ENCODE peak calls at places on chromosomes 13 and 19, in five cellular contexts. A is endothelial cell of umbilical vein, C is neural progenitor cell, W is H9, D is mesendoderm. L is an unnamed sample.

GRCh38 chr19:5309438-5310204 is 31.0 kb downstream of the PTPRS start:
- DNase-seq in A (no peak), W (peak), C (no peak), D (peak), L (no peak)

GRCh38 chr13:65656740-65657329 is 1573.3 kb downstream of the PCDH9 start:
- DNase-seq in C (no peak), D (no peak), A (peak), W (no peak), L (peak)

GRCh38 chr13:48318714-48319457 is 15.3 kb downstream of the RB1 start:
- DNase-seq in D (no peak), C (no peak), W (no peak), A (no peak), L (no peak)

GRCh38 chr19:47729799-47730520 is 15.4 kb upstream of the NOP53 start:
- DNase-seq in C (peak), D (peak), A (peak), W (peak), L (no peak)

GRCh38 chr19:44050740-44051653 is 839 bp upstream of the ZNF223 start:
- DNase-seq in D (no peak), W (peak), C (no peak), A (no peak), L (no peak)

GRCh38 chr19:16078311-16078758 is 2.0 kb downstream of the TPM4 start:
- DNase-seq in A (no peak), W (no peak), C (peak), D (peak), L (peak)

GRCh38 chr19:46487802-46488445 is 7.7 kb downstream of the PNMA8B start:
- DNase-seq in A (peak), W (peak), C (peak), D (peak), L (no peak)

GRCh38 chr13:46160474-46161066 is 21.4 kb downstream of the LCP1 start:
- DNase-seq in A (peak), C (peak), W (no peak), D (peak), L (peak)

GRCh38 chr19:33054623-33055022 is 10.1 kb downstream of the RHPN2 start:
- DNase-seq in A (no peak), C (no peak), D (no peak), W (no peak), L (no peak)

GRCh38 chr13:48653074-48654054 is at the start of gene CYSLTR2:
- DNase-seq in A (peak), W (no peak), C (peak), D (peak), L (peak)

GRCh38 chr13:20825476-20825875 is 51.7 kb upstream of the EEF1AKMT1 start:
- DNase-seq in D (no peak), W (no peak), A (peak), C (no peak), L (peak)

GRCh38 chr13:74035881-74036280 is 98.3 kb downstream of the KLF12 start:
- DNase-seq in A (no peak), W (no peak), C (no peak), D (peak), L (no peak)

GRCh38 chr13:110597041-110597689 is 18.2 kb upstream of the NAXD start:
- DNase-seq in A (no peak), W (no peak), C (no peak), D (no peak), L (no peak)

GRCh38 chr13:106568225-106569003 is 477 bp upstream of the ARGLU1 start:
- DNase-seq in D (no peak), C (no peak), W (no peak), A (no peak), L (no peak)

GRCh38 chr13:96089749-96090239 is at the start of gene HS6ST3:
- DNase-seq in C (peak), A (peak), W (peak), D (peak), L (no peak)

GRCh38 chr13:96090240-96091101 is 564 bp downstream of the HS6ST3 start:
- DNase-seq in W (peak), C (peak), D (peak), A (peak), L (no peak)

GRCh38 chr13:96091164-96091931 is 1.4 kb downstream of the HS6ST3 start:
- DNase-seq in C (peak), W (peak), A (peak), D (peak), L (no peak)

GRCh38 chr13:96093296-96094006 is 3.5 kb downstream of the HS6ST3 start:
- DNase-seq in C (no peak), A (peak), D (no peak), W (no peak), L (no peak)

GRCh38 chr13:96091932-96092253 is 2.0 kb downstream of the HS6ST3 start:
- DNase-seq in W (no peak), A (no peak), C (no peak), D (peak), L (no peak)
- H3K4me2 ChIP-seq in W (peak), A (no peak), C (peak), D (no peak), L (peak)

GRCh38 chr19:1003283-1003682 is 3.1 kb downstream of the GRIN3B start:
- DNase-seq in W (no peak), A (no peak), D (no peak), C (no peak), L (no peak)

GRCh38 chr19:1002600-1002999 is 2.4 kb downstream of the GRIN3B start:
- DNase-seq in D (no peak), W (no peak), C (no peak), A (no peak), L (no peak)

GRCh38 chr19:1000095-1000494 is at the start of gene GRIN3B:
- DNase-seq in W (peak), A (peak), C (peak), D (peak), L (no peak)

GRCh38 chr19:1000591-1001537 is 645 bp downstream of the GRIN3B start:
- DNase-seq in D (no peak), W (no peak), C (peak), A (no peak), L (no peak)

GRCh38 chr19:1001538-1002166 is 1.4 kb downstream of the GRIN3B start:
- DNase-seq in A (peak), W (peak), C (peak), D (peak), L (no peak)
- H3K9ac ChIP-seq in A (no peak), W (no peak), C (no peak), D (no peak), L (no peak)

GRCh38 chr19:38676023-38676877 is 28.8 kb downstream of the ACTN4 start:
- DNase-seq in A (peak), W (no peak), C (no peak), D (no peak), L (peak)

GRCh38 chr19:38674388-38675133 is 27.1 kb downstream of the ACTN4 start:
- DNase-seq in D (peak), W (no peak), A (no peak), C (no peak), L (peak)

GRCh38 chr19:38676878-38677646 is 29.6 kb downstream of the ACTN4 start:
- DNase-seq in W (no peak), C (no peak), D (no peak), A (no peak), L (no peak)

GRCh38 chr19:38673030-38673429 is 25.6 kb downstream of the ACTN4 start:
- DNase-seq in D (no peak), W (no peak), C (no peak), A (no peak), L (no peak)

DNA sequence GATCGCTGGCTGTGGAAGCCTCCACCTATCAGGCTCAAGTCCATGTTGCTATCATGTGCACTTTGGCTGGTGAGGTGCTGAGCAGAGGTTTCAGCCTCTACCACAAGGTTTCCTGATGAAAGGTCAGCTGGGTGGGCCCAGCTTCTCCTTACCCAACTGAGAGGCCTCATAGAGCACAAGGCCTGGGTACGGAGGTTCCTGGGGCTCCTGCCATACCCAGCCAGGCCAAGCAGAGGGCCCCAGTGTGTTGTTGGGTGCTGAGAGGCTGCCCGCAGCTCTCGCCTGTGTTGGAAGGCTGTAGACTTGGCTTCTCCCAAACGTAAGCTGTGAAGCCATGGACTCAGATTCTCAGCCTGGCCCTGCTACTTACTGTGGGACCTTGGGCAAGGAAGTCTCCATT is 28.2 kb downstream of the ACTN4 start:
- DNase-seq in A (no peak), W (no peak), D (no peak), C (no peak), L (no peak)
- H3K4me2 ChIP-seq in A (no peak), W (no peak), D (no peak), C (no peak), L (peak)

GRCh38 chr13:36552334-36552733 is 120.0 kb downstream of the CCNA1 start:
- DNase-seq in W (no peak), D (no peak), A (no peak), C (no peak), L (no peak)

GRCh38 chr13:36549126-36549702 is 116.9 kb downstream of the CCNA1 start:
- DNase-seq in C (no peak), D (no peak), W (no peak), A (no peak), L (no peak)

GRCh38 chr13:36551445-36551844 is 119.2 kb downstream of the CCNA1 start:
- DNase-seq in D (no peak), W (no peak), C (no peak), A (no peak), L (no peak)

GRCh38 chr13:36549771-36550170 is 117.5 kb downstream of the CCNA1 start:
- DNase-seq in D (no peak), W (no peak), C (peak), A (no peak), L (no peak)

DNA sequence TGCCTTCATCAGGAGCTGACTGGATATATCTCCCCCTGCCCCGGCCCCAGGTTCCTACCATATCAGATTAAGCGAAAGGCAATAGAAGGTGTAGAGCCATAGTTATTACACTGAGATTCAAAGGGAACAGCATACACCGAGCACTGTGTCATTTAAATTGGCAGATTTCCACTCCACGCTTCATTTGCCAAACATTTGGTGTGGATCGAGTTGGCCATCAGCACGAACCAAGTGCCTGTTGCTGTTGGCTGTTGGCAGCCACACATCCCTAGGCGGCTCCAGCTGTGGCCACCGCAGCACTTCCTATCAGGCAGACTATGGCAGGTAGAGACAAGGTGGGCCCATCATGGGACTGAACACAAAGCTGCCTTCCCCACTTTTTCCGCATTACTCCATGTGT is 115.8 kb downstream of the CCNA1 start:
- DNase-seq in A (no peak), C (no peak), W (no peak), D (no peak), L (no peak)
- H3K9ac ChIP-seq in A (no peak), C (no peak), W (no peak), D (no peak), L (no peak)

DNA sequence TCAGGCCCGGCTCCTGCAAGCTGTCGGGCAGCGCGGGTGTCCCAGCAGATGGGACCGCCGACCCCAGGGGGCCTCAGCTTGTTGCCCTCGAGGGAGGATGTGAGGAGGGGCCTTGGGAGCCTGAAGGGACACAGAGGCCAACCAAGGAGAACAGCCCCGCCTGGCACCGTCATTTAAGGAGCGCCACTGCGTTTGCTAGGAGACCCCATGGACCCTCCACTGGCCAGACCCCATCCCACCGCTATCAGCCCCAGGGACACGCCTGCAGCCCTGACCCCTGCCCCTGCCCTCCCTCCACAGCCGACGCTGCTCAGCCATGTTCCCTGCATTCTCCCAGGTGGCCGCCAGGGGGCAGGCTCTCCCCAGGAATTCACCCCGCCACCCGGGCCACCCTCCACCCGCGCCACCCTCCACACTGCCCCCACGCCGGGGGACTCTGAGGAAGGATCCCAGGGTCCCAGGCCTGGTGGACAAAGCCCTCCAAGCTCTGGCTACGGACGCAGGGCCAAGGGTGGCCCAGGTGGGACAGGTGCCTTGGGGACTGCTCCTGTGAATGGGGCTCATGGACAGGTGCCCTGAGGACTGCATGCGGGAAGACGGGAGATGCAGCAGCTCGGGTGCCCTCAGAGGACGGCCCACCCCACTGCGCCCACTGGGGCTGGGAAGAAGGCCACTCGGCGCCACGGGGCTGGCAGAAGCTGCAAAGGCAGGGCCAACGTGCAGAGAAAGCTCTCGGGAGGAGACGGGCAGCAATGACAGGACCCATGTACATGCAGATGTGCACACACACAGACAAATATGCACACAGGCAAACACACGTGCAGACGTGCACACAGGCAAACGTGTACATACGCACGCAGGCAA is 34.4 kb downstream of the PIP5K1C start:
- DNase-seq in W (peak), D (no peak), C (peak), A (peak), L (no peak)
- H3K4me2 ChIP-seq in W (no peak), D (no peak), C (no peak), A (no peak), L (no peak)

DNA sequence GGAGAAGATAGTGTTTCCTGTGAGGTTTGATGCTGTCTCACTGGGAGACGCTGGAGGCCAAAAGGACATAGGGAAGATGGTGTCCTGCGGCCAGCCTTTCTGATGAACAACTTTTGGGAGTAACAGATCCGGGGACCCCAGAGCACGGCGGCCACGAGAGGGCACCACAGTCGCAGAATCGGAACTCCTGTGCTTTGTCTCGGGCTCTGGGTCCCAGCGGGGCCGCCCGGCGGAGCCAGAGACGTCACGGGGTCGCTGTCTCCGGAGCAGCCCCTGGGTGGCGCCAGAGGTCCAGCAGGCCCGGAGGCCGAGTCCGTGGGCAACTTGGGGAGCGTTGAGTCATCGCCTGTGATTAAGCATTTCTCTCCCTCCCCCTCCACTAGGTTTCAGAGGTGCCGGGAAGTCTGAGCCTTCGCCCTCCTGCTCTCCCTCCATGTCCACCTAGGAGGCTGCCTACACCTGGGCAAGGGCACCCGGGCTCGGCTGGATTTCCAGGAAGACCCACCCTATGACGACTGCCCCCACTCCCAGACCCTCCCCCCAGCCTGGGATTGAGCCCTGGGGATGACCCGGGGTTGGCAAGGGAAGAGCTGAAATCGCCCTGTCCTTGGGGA is 3.2 kb downstream of the NANOS3 start:
- DNase-seq in W (peak), A (peak), C (peak), D (peak), L (peak)
- H3K9ac ChIP-seq in W (no peak), A (peak), C (no peak), D (peak), L (peak)

L was measured in astrocyte.